ENCODE peak calls at places on chromosomes 7 and 10, in six cellular contexts. F is aorta, I is breast epithelium, Y is heart left ventricle, W is right lobe of liver, S is fibroblast of lung. R is an unnamed sample.

GRCh38 chr10:48504141-48504885 is 100.6 kb downstream of the ARHGAP22 start:
- DNase-seq in I (no peak), W (no peak), F (no peak), Y (no peak), S (no peak), R (peak; percentile 58)

GRCh38 chr7:109343662-109344061 is 774.0 kb downstream of the DNAJB9 start:
- DNase-seq in F (no peak), S (peak; percentile 5), I (no peak), W (no peak), Y (no peak), R (no peak)

GRCh38 chr10:73823391-73823790 is 12.0 kb upstream of the NDST2 start:
- DNase-seq in W (no peak), Y (no peak), I (no peak), F (no peak), S (no peak), R (no peak)

GRCh38 chr10:123577921-123578461 is 88.2 kb upstream of the GPR26 start:
- DNase-seq in I (no peak), Y (no peak), W (no peak), F (no peak), S (no peak), R (no peak)

GRCh38 chr7:1918881-1919525 is 248.9 kb downstream of the ELFN1 start:
- DNase-seq in W (peak; percentile 56), I (no peak), F (no peak), S (no peak), Y (no peak), R (no peak)

GRCh38 chr7:106768324-106768751 is 96.7 kb upstream of the PIK3CG start:
- DNase-seq in S (no peak), Y (no peak), F (no peak), W (no peak), I (no peak), R (no peak)

GRCh38 chr7:82319674-82320118 is 123.9 kb downstream of the CACNA2D1 start:
- DNase-seq in S (peak; percentile 87), W (peak; percentile 37), I (no peak), Y (peak; percentile 83), F (peak; percentile 75), R (peak; percentile 91)

GRCh38 chr10:84310470-84310869 is 17.9 kb upstream of the CCSER2 start:
- DNase-seq in F (no peak), S (peak; percentile 32), I (no peak), Y (no peak), W (no peak), R (no peak)

GRCh38 chr10:125337510-125337909 is 177.1 kb upstream of the CTBP2 start:
- DNase-seq in I (no peak), S (no peak), Y (no peak), W (no peak), F (no peak), R (no peak)

GRCh38 chr10:89115876-89116627 is 91.1 kb downstream of the CH25H start:
- DNase-seq in Y (no peak), W (no peak), S (peak; percentile 51), I (no peak), F (no peak), R (no peak)

GRCh38 chr10:88992945-88993537 is 2.4 kb downstream of the FAS start:
- DNase-seq in Y (no peak), W (no peak), F (no peak), I (no peak), S (peak; percentile 51), R (no peak)

DNA sequence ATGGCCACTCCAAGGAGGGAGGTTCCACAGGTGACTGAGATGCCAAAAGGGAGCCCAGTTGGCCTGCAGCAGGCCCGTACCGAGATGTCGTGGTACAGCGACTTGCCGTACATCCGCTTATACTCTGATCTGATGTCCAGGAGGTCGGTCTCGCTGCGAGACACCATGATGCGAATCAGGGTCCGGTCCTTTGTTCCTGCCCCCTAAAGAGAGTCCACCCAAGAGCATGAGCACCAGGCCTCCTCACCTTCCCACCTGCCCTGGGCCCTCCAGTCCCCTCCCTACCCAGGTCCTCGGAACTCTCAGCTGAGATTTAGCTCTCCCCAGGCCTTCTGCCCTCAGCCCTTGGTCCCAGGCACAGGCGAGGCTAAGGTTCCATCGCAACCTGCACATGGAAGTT is 25.0 kb downstream of the PLAC9 start:
- DNase-seq in W (no peak), S (no peak), I (no peak), F (peak; percentile 42), Y (no peak), R (peak; percentile 60)
- H3K36me3 ChIP-seq in W (peaks cover 76% of the 10 kb centered on the region), S (peaks cover 54% of the 10 kb centered on the region), I (no peaks in the 10 kb centered on the region), F (peaks cover 3% of the 10 kb centered on the region), Y (peaks cover 99% of the 10 kb centered on the region), R (peaks cover 41% of the 10 kb centered on the region)

GRCh38 chr10:18472977-18473376 is 178.4 kb downstream of the NSUN6 start:
- DNase-seq in Y (peak; percentile 25), F (no peak), I (no peak), W (no peak), S (no peak), R (no peak)
- H3K27ac ChIP-seq in Y (peak overlapping the region; percentile 76), F (peak overlapping the region; percentile 63), I (no peak overlapping the region), W (no peak overlapping the region), S (no peak overlapping the region), R (peak overlapping the region; percentile 60)

DNA sequence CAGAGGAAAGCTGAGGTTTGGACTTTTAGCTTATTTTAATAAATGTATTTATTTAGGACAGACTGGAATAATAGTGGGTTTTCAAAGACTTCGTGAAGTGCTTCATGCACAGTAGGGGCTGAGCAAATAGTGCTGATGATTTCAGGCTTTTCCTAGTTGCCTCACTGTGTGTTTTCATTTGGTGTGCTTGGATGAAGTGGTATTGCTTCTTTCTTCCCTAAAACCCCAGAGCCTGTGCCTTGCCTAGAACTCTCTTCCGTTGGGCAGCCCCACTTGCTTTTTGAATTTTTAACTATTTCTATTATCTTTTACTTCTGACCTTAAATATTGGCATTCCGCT is 49.6 kb downstream of the ARID5B start:
- DNase-seq in I (no peak), F (no peak), Y (no peak), S (no peak), W (no peak), R (no peak)
- H3K36me3 ChIP-seq in I (no peaks in the 10 kb centered on the region), F (no peaks in the 10 kb centered on the region), Y (peaks cover 30% of the 10 kb centered on the region), S (peaks cover 6% of the 10 kb centered on the region), W (no peaks in the 10 kb centered on the region), R (no peaks in the 10 kb centered on the region)

DNA sequence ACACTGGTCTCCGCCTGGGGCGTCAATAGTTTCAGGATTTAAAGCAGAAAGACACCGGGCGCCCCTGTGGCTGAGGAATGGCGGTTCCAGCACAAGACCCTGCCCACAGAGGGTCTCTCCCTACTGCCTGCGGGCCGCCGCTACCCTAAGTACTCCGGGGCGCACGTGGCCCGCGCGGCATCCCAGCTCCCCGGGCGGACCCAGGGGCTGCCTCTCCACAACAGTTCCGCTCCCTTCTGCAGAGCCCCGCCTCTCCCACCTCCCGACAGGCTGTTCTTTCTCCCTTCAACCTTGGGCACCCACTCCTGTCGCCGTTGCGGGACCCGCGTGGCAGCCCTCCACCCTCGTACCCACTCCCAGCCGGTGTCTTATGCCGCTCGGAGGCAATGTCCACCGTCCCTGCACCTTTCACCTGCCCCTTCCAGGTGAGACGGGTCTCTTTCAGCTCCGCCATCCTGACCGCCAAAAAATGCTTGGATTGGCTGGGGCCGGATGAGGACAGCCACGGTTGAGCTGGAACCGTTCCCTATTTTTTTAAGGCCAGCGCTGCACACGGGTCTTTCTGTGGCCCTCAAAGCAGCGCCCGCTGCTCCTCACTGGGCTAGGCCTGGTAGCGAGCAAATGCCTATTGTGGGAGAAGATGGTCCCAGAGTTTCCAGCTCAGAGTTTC is 1.6 kb upstream of the NKX2-3 start:
- DNase-seq in I (no peak), W (no peak), Y (no peak), F (no peak), S (no peak), R (peak; percentile 86)
- H3K27ac ChIP-seq in I (no peak overlapping the region), W (no peak overlapping the region), Y (no peak overlapping the region), F (no peak overlapping the region), S (no peak overlapping the region), R (peak overlapping the region; percentile 94)

GRCh38 chr10:86443069-86443468 is 76.5 kb upstream of the GRID1 start:
- DNase-seq in I (no peak), Y (no peak), W (no peak), S (peak; percentile 44), F (no peak), R (no peak)
- H3K36me3 ChIP-seq in I (peaks cover 6% of the 10 kb centered on the region), Y (peaks cover 84% of the 10 kb centered on the region), W (peaks cover 32% of the 10 kb centered on the region), S (peaks cover 2% of the 10 kb centered on the region), F (peaks cover 9% of the 10 kb centered on the region), R (peaks cover 86% of the 10 kb centered on the region)

DNA sequence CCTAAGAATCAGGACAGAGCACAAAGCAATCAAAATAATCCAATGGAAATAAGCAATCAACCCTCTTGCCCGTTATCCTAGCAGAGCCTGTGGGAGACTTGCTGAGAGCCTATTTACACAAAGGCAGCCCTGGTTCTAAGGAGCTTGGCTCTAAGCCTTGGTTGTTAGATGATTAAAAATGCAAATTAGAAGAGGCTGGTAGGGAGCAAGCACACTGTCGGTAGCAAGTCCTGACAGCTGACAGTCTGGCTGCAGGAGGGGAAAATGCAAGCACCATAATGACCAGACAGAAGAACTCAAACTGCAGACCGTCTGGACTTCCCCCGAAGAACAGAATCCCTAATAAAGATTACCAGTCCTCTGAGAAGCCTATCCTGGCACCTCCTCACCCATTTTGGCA is 131.8 kb upstream of the CTTNBP2 start:
- DNase-seq in I (no peak), F (no peak), W (no peak), Y (no peak), S (no peak), R (no peak)
- H3K27ac ChIP-seq in I (no peak overlapping the region), F (no peak overlapping the region), W (no peak overlapping the region), Y (no peak overlapping the region), S (no peak overlapping the region), R (no peak overlapping the region)

DNA sequence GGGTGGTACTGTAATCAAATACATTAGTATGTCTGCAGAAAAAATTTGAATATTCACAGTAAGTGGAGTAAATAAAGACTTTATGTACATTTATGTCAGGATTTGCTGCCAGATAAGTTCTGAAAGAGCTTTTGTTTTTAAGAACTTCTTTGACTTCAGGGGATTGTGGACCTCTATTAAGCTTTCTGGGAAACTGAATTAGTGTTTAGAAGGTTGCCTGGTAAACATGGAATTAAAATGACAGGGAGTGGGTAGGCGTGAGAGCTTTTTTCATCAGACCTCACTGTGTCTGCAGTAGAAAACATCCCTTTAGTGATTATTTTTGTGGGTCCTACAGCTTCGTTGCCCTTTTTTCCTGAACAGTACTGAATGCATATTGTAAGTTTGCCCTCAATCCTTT is 15.7 kb downstream of the SDHAF3 start:
- DNase-seq in Y (no peak), I (no peak), S (no peak), F (no peak), W (no peak), R (no peak)
- H3K36me3 ChIP-seq in Y (no peaks in the 10 kb centered on the region), I (no peaks in the 10 kb centered on the region), S (no peaks in the 10 kb centered on the region), F (no peaks in the 10 kb centered on the region), W (no peaks in the 10 kb centered on the region), R (no peaks in the 10 kb centered on the region)

DNA sequence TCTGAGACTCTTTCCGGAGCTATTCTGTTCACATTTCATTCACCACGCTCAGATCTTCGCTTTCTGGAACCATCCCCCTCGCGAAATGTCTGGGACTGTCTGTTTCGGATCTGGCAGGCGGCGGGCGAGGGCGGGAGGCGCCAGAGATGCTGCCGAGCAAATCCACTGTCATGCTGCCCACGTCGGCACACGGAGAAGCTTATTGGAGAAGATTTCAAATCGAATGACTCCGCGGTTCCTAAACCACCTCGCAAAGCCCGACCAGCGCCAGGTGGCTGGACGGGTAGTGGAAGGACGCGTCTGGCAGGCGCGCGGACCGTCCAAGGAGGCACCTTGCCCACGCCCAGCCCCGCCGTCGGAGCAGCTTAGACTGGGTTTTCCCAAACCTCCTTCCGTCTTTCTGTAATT is 1.6 kb upstream of the OSBPL3 start:
- DNase-seq in F (peak; percentile 74), S (peak; percentile 43), W (peak; percentile 62), I (peak; percentile 59), Y (peak; percentile 30), R (peak; percentile 75)
- H3K27ac ChIP-seq in F (no peak overlapping the region), S (peak overlapping the region; percentile 94), W (peak overlapping the region; percentile 80), I (peak overlapping the region; percentile 90), Y (peak overlapping the region; percentile 23), R (peak overlapping the region; percentile 87)

R was measured in sigmoid colon.